ENCODE peak calls at places on chromosomes 13 and 19, in seven cellular contexts. F is ovary, B is A673, J is WERI-Rb-1, K is heart right ventricle, V is upper lobe of right lung, N is colonic mucosa. I is an unnamed sample.
A peak's percentile ranks its signal among the peaks of the same experiment; 100 is the strongest.

GRCh38 chr19:41265376-41266153 is 1.4 kb downstream of the HNRNPUL1 start:
- DNase-seq in J (no peak), B (peak; percentile 15), F (no peak), K (no peak), N (peak; percentile 38), V (no peak), I (no peak)

GRCh38 chr13:111382877-111383276 is 62.4 kb downstream of the TEX29 start:
- DNase-seq in J (no peak), K (no peak), V (no peak), N (no peak), B (no peak), F (no peak), I (no peak)

GRCh38 chr13:23771966-23772365 is 117.2 kb downstream of the MIPEP start:
- DNase-seq in F (no peak), N (no peak), K (no peak), V (no peak), J (no peak), B (no peak), I (no peak)

GRCh38 chr13:75485286-75486062 is 3.5 kb upstream of the TBC1D4 start:
- DNase-seq in B (no peak), J (no peak), F (no peak), K (no peak), V (no peak), N (no peak), I (no peak)

GRCh38 chr13:50951366-50951765 is 41.8 kb downstream of the RNASEH2B start:
- DNase-seq in B (no peak), V (no peak), F (no peak), N (no peak), J (no peak), K (no peak), I (no peak)

GRCh38 chr19:35087393-35087792 is 28.2 kb upstream of the FXYD3 start:
- DNase-seq in B (no peak), F (no peak), N (no peak), J (no peak), K (no peak), V (no peak), I (no peak)

GRCh38 chr13:75687145-75687763 is 51.1 kb downstream of the LMO7 start:
- DNase-seq in J (no peak), N (no peak), B (peak; percentile 66), V (no peak), F (no peak), K (no peak), I (no peak)

GRCh38 chr13:33017410-33017929 is 1.2 kb downstream of the KL start:
- DNase-seq in K (peak; percentile 35), B (peak; percentile 50), F (no peak), N (peak; percentile 63), J (peak; percentile 28), V (no peak), I (peak; percentile 43)

GRCh38 chr13:35784286-35784951 is 307.9 kb upstream of the MAB21L1 start:
- DNase-seq in J (no peak), K (no peak), B (no peak), V (no peak), F (no peak), N (no peak), I (no peak)

GRCh38 chr13:101618440-101619187 is 166.1 kb downstream of the ITGBL1 start:
- DNase-seq in B (no peak), V (no peak), J (no peak), N (no peak), K (no peak), F (no peak), I (no peak)

GRCh38 chr13:24097667-24098066 is 62.9 kb upstream of the SPATA13 start:
- DNase-seq in J (no peak), V (no peak), F (no peak), N (no peak), K (no peak), B (no peak), I (no peak)

GRCh38 chr13:41649659-41650058 is 192.3 kb downstream of the RGCC start:
- DNase-seq in F (no peak), B (peak; percentile 24), V (no peak), N (no peak), J (no peak), K (no peak), I (no peak)

GRCh38 chr13:73914119-73914518 is 220.1 kb downstream of the KLF12 start:
- DNase-seq in V (no peak), N (no peak), K (no peak), B (peak; percentile 75), J (no peak), F (no peak), I (no peak)

GRCh38 chr19:18860725-18861124 is 29.0 kb downstream of the UPF1 start:
- DNase-seq in K (no peak), N (peak; percentile 16), F (no peak), J (no peak), V (peak; percentile 63), B (no peak), I (no peak)

GRCh38 chr13:87677334-87678234 is 6.4 kb downstream of the SLITRK5 start:
- DNase-seq in N (no peak), F (no peak), J (peak; percentile 66), K (no peak), V (peak; percentile 71), B (peak; percentile 72), I (no peak)

GRCh38 chr19:51094696-51095279 is 12.1 kb upstream of the KLK14 start:
- DNase-seq in N (no peak), V (no peak), F (no peak), K (peak; percentile 30), J (peak; percentile 44), B (peak; percentile 34), I (no peak)
- TF ChIP-seq CTCF in N (peak; percentile 48), V (peak; percentile 62), F (peak; percentile 48), K (peak; percentile 61), J (peak; percentile 76), B (peak; percentile 82), I (peak; percentile 82)

DNA sequence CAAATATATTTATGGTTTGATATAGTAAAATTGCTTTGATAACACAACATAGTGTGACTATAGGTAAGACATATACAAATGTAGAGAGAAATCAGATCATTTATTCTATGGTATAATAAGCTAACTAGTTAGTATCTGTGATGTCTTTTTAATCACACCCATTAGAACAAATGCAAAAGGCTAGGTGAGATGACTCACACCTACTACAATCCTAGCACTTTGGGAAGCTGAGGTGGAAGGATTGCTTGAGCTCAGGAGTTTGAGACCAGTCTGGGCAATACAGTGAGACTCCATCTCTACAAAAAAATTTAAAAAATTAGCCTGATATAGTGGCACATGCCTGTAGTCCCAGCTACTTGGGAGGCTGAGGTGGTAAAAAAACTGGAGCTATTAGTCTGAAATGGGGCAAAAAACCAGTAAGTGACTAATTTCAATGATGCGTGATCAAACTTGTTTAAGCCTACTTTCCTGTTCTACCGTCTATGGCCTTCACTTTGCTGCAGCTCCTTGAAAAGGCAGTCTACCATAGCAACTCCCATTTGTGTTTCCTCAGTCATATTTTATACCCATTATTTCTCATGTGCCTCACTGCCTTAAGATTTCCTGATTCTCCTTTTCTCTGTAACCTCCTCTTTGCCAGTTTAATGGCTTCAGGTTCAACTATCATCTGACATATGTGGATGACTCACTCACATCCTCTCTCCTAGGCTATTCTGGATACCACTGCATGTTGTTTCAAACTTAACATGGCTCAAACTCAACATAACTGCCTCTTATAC is 12.5 kb downstream of the ALG5 start:
- DNase-seq in N (no peak), B (no peak), V (no peak), K (no peak), F (no peak), J (no peak), I (no peak)
- H3K36me3 ChIP-seq in N (peaks cover 22% of the 10 kb centered on the region), B (peaks cover 95% of the 10 kb centered on the region), V (peaks cover 98% of the 10 kb centered on the region), K (no peaks in the 10 kb centered on the region), F (no peaks in the 10 kb centered on the region), J (peaks cover 10% of the 10 kb centered on the region), I (peaks cover 2% of the 10 kb centered on the region)

GRCh38 chr19:29976151-29976943 is 34.3 kb downstream of the URI1 start:
- DNase-seq in B (no peak), F (no peak), K (no peak), N (no peak), V (no peak), J (no peak), I (no peak)
- TF ChIP-seq CTCF in B (no peak), F (no peak), K (no peak), N (no peak), V (no peak), J (no peak), I (no peak)

GRCh38 chr19:2795827-2796658 is 10.7 kb downstream of the THOP1 start:
- DNase-seq in K (no peak), B (no peak), V (no peak), N (no peak), J (no peak), F (no peak), I (no peak)
- H3K36me3 ChIP-seq in K (no peaks in the 10 kb centered on the region), B (peaks cover 50% of the 10 kb centered on the region), V (peaks cover 28% of the 10 kb centered on the region), N (no peaks in the 10 kb centered on the region), J (peaks cover 86% of the 10 kb centered on the region), F (no peaks in the 10 kb centered on the region), I (no peaks in the 10 kb centered on the region)

GRCh38 chr13:67416047-67416925 is 186.2 kb upstream of the PCDH9 start:
- DNase-seq in F (no peak), V (peak; percentile 72), K (no peak), N (no peak), B (peak; percentile 33), J (peak; percentile 59), I (no peak)
- TF ChIP-seq CTCF in F (no peak), V (peak; percentile 57), K (peak; percentile 42), N (no peak), B (peak; percentile 74), J (peak; percentile 83), I (peak; percentile 65)

DNA sequence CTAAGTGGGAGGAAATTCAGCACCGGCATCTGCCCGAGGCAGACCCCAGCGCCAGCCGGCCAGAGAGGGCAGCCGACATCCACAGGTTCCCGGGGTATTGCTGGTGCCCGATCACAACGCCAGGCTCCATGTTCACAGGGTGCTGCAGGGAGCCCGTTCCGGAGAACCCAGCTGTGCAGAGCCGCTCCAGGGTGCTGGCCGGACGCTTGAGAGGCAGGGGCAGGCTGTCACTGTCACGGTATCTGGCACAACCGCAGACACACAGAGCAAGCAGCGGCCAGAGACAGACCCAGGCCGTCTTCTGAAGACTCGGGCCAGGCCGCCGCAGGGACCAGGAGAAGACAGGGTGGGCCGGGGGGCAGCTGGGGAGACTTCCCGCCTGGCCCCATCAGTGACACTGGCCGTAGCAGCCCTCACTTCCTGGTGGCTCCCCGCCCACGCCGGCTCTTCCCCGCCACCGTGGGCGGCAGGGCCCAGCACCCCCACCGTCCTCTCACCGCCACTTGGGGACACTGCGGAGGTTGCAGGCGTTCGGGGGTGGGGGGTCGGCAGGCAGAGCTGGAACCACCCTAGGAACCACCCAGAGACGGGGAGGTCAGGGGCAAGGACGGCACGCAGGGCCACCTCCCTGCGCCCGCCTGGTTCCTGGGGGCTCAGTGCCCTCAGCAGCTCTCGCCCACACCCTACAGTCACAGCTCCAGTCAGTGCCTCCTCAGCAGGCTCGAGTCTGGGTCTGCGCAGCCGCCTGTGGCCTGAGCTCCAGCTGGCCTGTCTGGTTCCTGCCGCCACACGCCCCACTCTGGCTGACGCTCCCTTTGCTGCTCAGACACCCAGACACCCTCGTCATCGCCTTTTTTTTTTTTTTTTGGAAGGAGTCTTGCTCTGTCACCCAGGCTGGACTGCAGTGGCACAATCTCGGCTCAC is 3.8 kb downstream of the RNF126 start:
- DNase-seq in F (no peak), N (no peak), V (no peak), B (no peak), K (peak; percentile 66), J (no peak), I (no peak)
- H3K36me3 ChIP-seq in F (no peaks in the 10 kb centered on the region), N (peaks cover 6% of the 10 kb centered on the region), V (peaks cover under 1% of the 10 kb centered on the region), B (peaks cover 6% of the 10 kb centered on the region), K (no peaks in the 10 kb centered on the region), J (peaks cover 35% of the 10 kb centered on the region), I (no peaks in the 10 kb centered on the region)

GRCh38 chr19:5762608-5763217 is 21.8 kb downstream of the PRR22 start:
- DNase-seq in N (no peak), J (no peak), B (no peak), F (no peak), V (no peak), K (no peak), I (no peak)
- TF ChIP-seq CTCF in N (no peak), J (no peak), B (no peak), F (no peak), V (no peak), K (no peak), I (no peak)

I was measured in kidney epithelial cell.